ENCODE peak calls at places on chromosomes 2 and 18, in four cellular contexts. One of them, this sample, is unnamed.

GRCh38 chr2:130391872-130392670 is 36.2 kb downstream of the PTPN18 start:
- DNase-seq in endodermal cell: peak
- DNase-seq in ecto neural progenitor cell: no peak
- DNase-seq in stimulated activated CD4-positive, alpha-beta T cell treated with anti-CD3 and anti-CD28 coated beads, Interleukin-2, amount 100 ng/mL, for 48 hours: no peak
- DNase-seq in this sample: no peak

GRCh38 chr2:227125506-227125905 is 38.5 kb downstream of the COL4A4 start:
- DNase-seq in endodermal cell: peak
- DNase-seq in ecto neural progenitor cell: peak
- DNase-seq in stimulated activated CD4-positive, alpha-beta T cell treated with anti-CD3 and anti-CD28 coated beads, Interleukin-2, amount 100 ng/mL, for 48 hours: no peak
- DNase-seq in this sample: peak

GRCh38 chr2:182894174-182894573 is 27.7 kb upstream of the FRZB start:
- DNase-seq in endodermal cell: no peak
- DNase-seq in ecto neural progenitor cell: no peak
- DNase-seq in stimulated activated CD4-positive, alpha-beta T cell treated with anti-CD3 and anti-CD28 coated beads, Interleukin-2, amount 100 ng/mL, for 48 hours: no peak
- DNase-seq in this sample: no peak

GRCh38 chr2:207334631-207335371 is 169.1 kb upstream of the KLF7 start:
- DNase-seq in endodermal cell: peak
- DNase-seq in ecto neural progenitor cell: peak
- DNase-seq in stimulated activated CD4-positive, alpha-beta T cell treated with anti-CD3 and anti-CD28 coated beads, Interleukin-2, amount 100 ng/mL, for 48 hours: peak
- DNase-seq in this sample: peak

GRCh38 chr2:119435148-119435952 is 3.7 kb downstream of the TMEM37 start:
- DNase-seq in endodermal cell: peak
- DNase-seq in ecto neural progenitor cell: no peak
- DNase-seq in stimulated activated CD4-positive, alpha-beta T cell treated with anti-CD3 and anti-CD28 coated beads, Interleukin-2, amount 100 ng/mL, for 48 hours: no peak
- DNase-seq in this sample: no peak

GRCh38 chr2:232444409-232445148 is 11.4 kb upstream of the ALPI start:
- DNase-seq in endodermal cell: peak
- DNase-seq in ecto neural progenitor cell: no peak
- DNase-seq in stimulated activated CD4-positive, alpha-beta T cell treated with anti-CD3 and anti-CD28 coated beads, Interleukin-2, amount 100 ng/mL, for 48 hours: peak
- DNase-seq in this sample: peak

GRCh38 chr2:100819365-100820345 is at the start of gene NPAS2:
- DNase-seq in endodermal cell: peak
- DNase-seq in ecto neural progenitor cell: peak
- DNase-seq in stimulated activated CD4-positive, alpha-beta T cell treated with anti-CD3 and anti-CD28 coated beads, Interleukin-2, amount 100 ng/mL, for 48 hours: no peak
- DNase-seq in this sample: peak

GRCh38 chr2:226184940-226185575 is 614.6 kb downstream of the IRS1 start:
- DNase-seq in endodermal cell: no peak
- DNase-seq in ecto neural progenitor cell: no peak
- DNase-seq in stimulated activated CD4-positive, alpha-beta T cell treated with anti-CD3 and anti-CD28 coated beads, Interleukin-2, amount 100 ng/mL, for 48 hours: no peak
- DNase-seq in this sample: no peak

GRCh38 chr2:112646102-112646719 is 472 bp downstream of the SLC20A1 start:
- DNase-seq in endodermal cell: no peak
- DNase-seq in ecto neural progenitor cell: no peak
- DNase-seq in stimulated activated CD4-positive, alpha-beta T cell treated with anti-CD3 and anti-CD28 coated beads, Interleukin-2, amount 100 ng/mL, for 48 hours: peak
- DNase-seq in this sample: no peak

GRCh38 chr18:54743596-54743995 is 84.7 kb upstream of the RAB27B start:
- DNase-seq in endodermal cell: no peak
- DNase-seq in ecto neural progenitor cell: no peak
- DNase-seq in stimulated activated CD4-positive, alpha-beta T cell treated with anti-CD3 and anti-CD28 coated beads, Interleukin-2, amount 100 ng/mL, for 48 hours: no peak
- DNase-seq in this sample: no peak

GRCh38 chr2:79935771-79936657 is 368.5 kb downstream of the LRRTM1 start:
- DNase-seq in endodermal cell: peak
- DNase-seq in ecto neural progenitor cell: peak
- DNase-seq in stimulated activated CD4-positive, alpha-beta T cell treated with anti-CD3 and anti-CD28 coated beads, Interleukin-2, amount 100 ng/mL, for 48 hours: no peak
- DNase-seq in this sample: peak

GRCh38 chr2:66437601-66438497 is 2.9 kb downstream of the MEIS1 start:
- DNase-seq in endodermal cell: peak
- DNase-seq in ecto neural progenitor cell: peak
- DNase-seq in stimulated activated CD4-positive, alpha-beta T cell treated with anti-CD3 and anti-CD28 coated beads, Interleukin-2, amount 100 ng/mL, for 48 hours: no peak
- DNase-seq in this sample: no peak

GRCh38 chr2:215933141-215933540 is 80.2 kb downstream of the MREG start:
- DNase-seq in endodermal cell: no peak
- DNase-seq in ecto neural progenitor cell: no peak
- DNase-seq in stimulated activated CD4-positive, alpha-beta T cell treated with anti-CD3 and anti-CD28 coated beads, Interleukin-2, amount 100 ng/mL, for 48 hours: no peak
- DNase-seq in this sample: no peak

GRCh38 chr2:15942711-15943345 is 2.5 kb downstream of the MYCN start:
- DNase-seq in endodermal cell: peak
- DNase-seq in ecto neural progenitor cell: peak
- DNase-seq in stimulated activated CD4-positive, alpha-beta T cell treated with anti-CD3 and anti-CD28 coated beads, Interleukin-2, amount 100 ng/mL, for 48 hours: no peak
- DNase-seq in this sample: no peak

GRCh38 chr2:106857882-106858478 is 28.0 kb downstream of the ST6GAL2 start:
- DNase-seq in endodermal cell: no peak
- DNase-seq in ecto neural progenitor cell: no peak
- DNase-seq in stimulated activated CD4-positive, alpha-beta T cell treated with anti-CD3 and anti-CD28 coated beads, Interleukin-2, amount 100 ng/mL, for 48 hours: no peak
- DNase-seq in this sample: peak

GRCh38 chr2:127703282-127703681 is 2.0 kb downstream of the SFT2D3 start:
- DNase-seq in endodermal cell: no peak
- DNase-seq in ecto neural progenitor cell: no peak
- DNase-seq in stimulated activated CD4-positive, alpha-beta T cell treated with anti-CD3 and anti-CD28 coated beads, Interleukin-2, amount 100 ng/mL, for 48 hours: no peak
- DNase-seq in this sample: no peak

GRCh38 chr2:201987426-201987825 is 46.2 kb upstream of the FZD7 start:
- DNase-seq in endodermal cell: no peak
- DNase-seq in ecto neural progenitor cell: no peak
- DNase-seq in stimulated activated CD4-positive, alpha-beta T cell treated with anti-CD3 and anti-CD28 coated beads, Interleukin-2, amount 100 ng/mL, for 48 hours: no peak
- DNase-seq in this sample: no peak

This sample was measured in HT1080.